ENCODE peak calls at places on chromosomes 16 and 17, in six cellular contexts. U is activated CD4-positive, alpha-beta T cell treated with anti-CD3 and anti-CD28 coated beads for 48 hours; C is tibial nerve; W is posterior cingulate gyrus; E is anterior cingulate cortex; B is neuronal stem cell. L is an unnamed sample.

GRCh38 chr16:73949574-73950348 is 346.9 kb upstream of the PSMD7 start:
- DNase-seq in E (no peak), W (no peak), U (no peak), B (no peak), C (no peak), L (no peak)

GRCh38 chr16:18932243-18932997 is 6.2 kb upstream of the SMG1 start:
- DNase-seq in E (no peak), W (no peak), U (no peak), B (peak; percentile 21), C (no peak), L (no peak)

GRCh38 chr16:74592847-74593246 is 14.1 kb downstream of the GLG1 start:
- DNase-seq in W (no peak), U (no peak), E (no peak), C (no peak), B (no peak), L (no peak)

GRCh38 chr17:75844530-75845057 is 390 bp upstream of the UNC13D start:
- DNase-seq in W (no peak), E (no peak), C (no peak), B (no peak), U (peak; percentile 35), L (no peak)

GRCh38 chr16:76265434-76266045 is 11.7 kb upstream of the CNTNAP4 start:
- DNase-seq in B (no peak), E (no peak), U (peak; percentile 48), W (no peak), C (no peak), L (no peak)

GRCh38 chr17:75672011-75672410 is 4.9 kb downstream of the SAP30BP start:
- DNase-seq in C (no peak), W (no peak), E (no peak), U (no peak), B (no peak), L (no peak)

GRCh38 chr17:9959377-9959981 is 54.4 kb upstream of the RCVRN start:
- DNase-seq in B (peak; percentile 67), C (no peak), U (peak; percentile 62), W (peak; percentile 90), E (no peak), L (no peak)

GRCh38 chr17:50210249-50211225 is 9.1 kb upstream of the COL1A1 start:
- DNase-seq in B (no peak), C (peak; percentile 15), W (no peak), E (no peak), U (no peak), L (peak; percentile 81)

GRCh38 chr17:4849011-4849536 is 15.9 kb downstream of the MINK1 start:
- DNase-seq in U (no peak), C (no peak), E (no peak), W (no peak), B (no peak), L (no peak)

GRCh38 chr17:82272495-82273326 is 789 bp downstream of the CSNK1D start:
- DNase-seq in B (no peak), E (no peak), U (peak; percentile 49), W (peak; percentile 62), C (no peak), L (no peak)

GRCh38 chr17:51224615-51225262 is 35.1 kb downstream of the MBTD1 start:
- DNase-seq in W (no peak), E (no peak), U (no peak), C (no peak), B (no peak), L (no peak)

GRCh38 chr16:73506568-73507056 is 458.7 kb upstream of the ZFHX3 start:
- DNase-seq in B (no peak), U (no peak), C (no peak), E (no peak), W (no peak), L (no peak)

GRCh38 chr17:80112471-80113032 is 11.2 kb downstream of the GAA start:
- DNase-seq in W (no peak), U (no peak), C (no peak), B (no peak), E (no peak), L (no peak)

GRCh38 chr17:8681175-8681949 is 50.8 kb upstream of the MYH10 start:
- DNase-seq in W (no peak), B (no peak), C (no peak), E (no peak), U (no peak), L (no peak)

GRCh38 chr17:28335959-28336871 is 654 bp downstream of the TNFAIP1 start:
- DNase-seq in B (peak; percentile 85), W (no peak), E (no peak), U (peak; percentile 44), C (no peak), L (peak; percentile 89)

GRCh38 chr17:5211458-5211857 is 19.8 kb upstream of the ZNF594 start:
- DNase-seq in C (no peak), W (no peak), B (no peak), E (no peak), U (no peak), L (no peak)

GRCh38 chr16:53839150-53839549 is 135.2 kb downstream of the FTO start:
- DNase-seq in U (no peak), E (no peak), B (no peak), W (no peak), C (no peak), L (no peak)

GRCh38 chr16:78961464-78961863 is 639.1 kb downstream of the MAF start:
- DNase-seq in W (no peak), E (no peak), C (no peak), B (no peak), U (no peak), L (no peak)

GRCh38 chr17:80751460-80752368 is 207.1 kb downstream of the RPTOR start:
- DNase-seq in W (no peak), E (peak; percentile 38), U (no peak), C (no peak), B (peak; percentile 30), L (no peak)

GRCh38 chr17:42623732-42624596 is 14.5 kb downstream of the TUBG1 start:
- DNase-seq in B (no peak), W (no peak), E (no peak), C (no peak), U (no peak), L (no peak)

GRCh38 chr17:36680701-36681202 is 79.4 kb downstream of the MRM1 start:
- DNase-seq in B (no peak), E (no peak), U (no peak), C (no peak), W (peak; percentile 9), L (no peak)

GRCh38 chr17:16940116-16940881 is 31.6 kb downstream of the TNFRSF13B start:
- DNase-seq in C (no peak), E (no peak), W (peak; percentile 52), B (no peak), U (no peak), L (no peak)

GRCh38 chr17:8015957-8016631 is 13.7 kb downstream of the GUCY2D start:
- DNase-seq in W (no peak), E (no peak), U (peak; percentile 44), B (no peak), C (no peak), L (no peak)

L was measured in right atrium auricular region.